ENCODE peak calls at places on chromosomes 11 and 22, in six cellular contexts. K is IMR-90, I is H9, B is mesenchymal stem cell, M is trophoblast cell, W is H1. S is an unnamed sample.
A peak's percentile ranks its signal among the peaks of the same experiment; 100 is the strongest.

GRCh38 chr11:130163346-130164220 is 4.0 kb downstream of the ST14 start:
- DNase-seq in M (no peak), I (no peak), W (no peak), B (no peak), K (no peak), S (no peak)

GRCh38 chr22:41479671-41480396 is 10.9 kb downstream of the ACO2 start:
- DNase-seq in K (peak; percentile 73), M (no peak), I (peak; percentile 47), B (peak; percentile 59), W (peak; percentile 61), S (peak; percentile 83)

GRCh38 chr11:17781221-17781620 is 46.6 kb downstream of the KCNC1 start:
- DNase-seq in W (no peak), B (no peak), M (peak; percentile 2), I (no peak), K (no peak), S (no peak)

GRCh38 chr11:3157381-3158130 is 7.6 kb downstream of the OSBPL5 start:
- DNase-seq in W (no peak), M (no peak), B (no peak), I (no peak), K (no peak), S (no peak)

GRCh38 chr22:44259366-44260215 is 53.2 kb downstream of the SHISAL1 start:
- DNase-seq in I (peak; percentile 19), W (peak; percentile 36), M (no peak), K (no peak), B (no peak), S (no peak)

GRCh38 chr22:24030186-24030702 is 19.1 kb downstream of the CABIN1 start:
- DNase-seq in M (no peak), K (no peak), B (no peak), W (no peak), I (no peak), S (no peak)

GRCh38 chr11:68683952-68684384 is 376 bp upstream of the GAL start:
- DNase-seq in K (no peak), I (no peak), M (no peak), W (no peak), B (no peak), S (no peak)

GRCh38 chr22:29738118-29738815 is 18.5 kb downstream of the CABP7 start:
- DNase-seq in B (no peak), W (no peak), K (no peak), I (no peak), M (no peak), S (no peak)

GRCh38 chr11:1515082-1516060 is 28.8 kb upstream of the MOB2 start:
- DNase-seq in I (peak; percentile 89), W (peak; percentile 99), B (peak; percentile 62), M (peak; percentile 73), K (peak; percentile 47), S (peak; percentile 72)

GRCh38 chr11:118401880-118402590 is 629 bp downstream of the ATP5MG start:
- DNase-seq in W (peak; percentile 44), I (no peak), K (peak; percentile 92), B (peak; percentile 89), M (peak; percentile 98), S (peak; percentile 17)

GRCh38 chr11:35337136-35337918 is 82.0 kb downstream of the SLC1A2 start:
- DNase-seq in W (no peak), B (peak; percentile 98), M (peak; percentile 96), K (peak; percentile 99), I (no peak), S (no peak)

GRCh38 chr11:131824766-131825165 is 454.4 kb downstream of the NTM start:
- DNase-seq in M (no peak), W (no peak), B (peak; percentile 27), K (peak; percentile 2), I (no peak), S (no peak)

GRCh38 chr11:15396778-15397177 is 282.1 kb downstream of the INSC start:
- DNase-seq in B (no peak), W (no peak), I (no peak), K (no peak), M (no peak), S (no peak)

GRCh38 chr11:19660076-19660475 is 52.6 kb upstream of the NAV2 start:
- DNase-seq in K (peak; percentile 85), W (no peak), M (peak; percentile 72), I (no peak), B (peak; percentile 70), S (no peak)

GRCh38 chr11:64723117-64723906 is at the start of gene NRXN2:
- DNase-seq in W (peak; percentile 97), M (peak; percentile 83), I (peak; percentile 89), B (peak; percentile 80), K (peak; percentile 70), S (peak; percentile 87)

GRCh38 chr11:75689861-75690641 is 21.2 kb upstream of the MAP6 start:
- DNase-seq in I (no peak), B (no peak), M (peak; percentile 23), K (no peak), W (no peak), S (no peak)

GRCh38 chr11:117572671-117573070 is 224.3 kb downstream of the DSCAML1 start:
- DNase-seq in B (no peak), K (no peak), M (no peak), I (no peak), W (no peak), S (no peak)

GRCh38 chr11:60710482-60710881 is 11.1 kb downstream of the MS4A8 start:
- DNase-seq in B (no peak), I (peak; percentile 62), M (peak; percentile 46), W (peak; percentile 45), K (no peak), S (no peak)

GRCh38 chr11:34606326-34607120 is 14.4 kb upstream of the EHF start:
- DNase-seq in M (no peak), K (no peak), B (no peak), I (no peak), W (no peak), S (no peak)

GRCh38 chr22:45844949-45845613 is 131.9 kb downstream of the WNT7B start:
- DNase-seq in B (no peak), W (no peak), M (no peak), K (no peak), I (no peak), S (peak; percentile 45)

GRCh38 chr11:72127923-72128322 is 7.6 kb upstream of the FOLR3 start:
- DNase-seq in W (no peak), K (no peak), M (no peak), B (no peak), I (no peak), S (no peak)

GRCh38 chr22:36258750-36259619 is 6.1 kb downstream of the APOL1 start:
- DNase-seq in M (no peak), B (peak; percentile 61), K (peak; percentile 64), I (peak; percentile 76), W (peak; percentile 56), S (peak; percentile 74)

GRCh38 chr22:38397189-38398097 is 57.6 kb downstream of the KCNJ4 start:
- DNase-seq in B (peak; percentile 37), K (no peak), M (peak; percentile 23), W (peak; percentile 85), I (peak; percentile 90), S (peak; percentile 51)

GRCh38 chr22:35288116-35288515 is 11.6 kb upstream of the TOM1 start:
- DNase-seq in B (no peak), W (no peak), I (no peak), K (no peak), M (no peak), S (no peak)

GRCh38 chr11:119873761-119874421 is 144.9 kb upstream of the NECTIN1 start:
- DNase-seq in I (no peak), B (no peak), K (no peak), M (no peak), W (no peak), S (no peak)

GRCh38 chr11:40597546-40598113 is 861.8 kb downstream of the LRRC4C start:
- DNase-seq in K (no peak), I (no peak), W (no peak), B (no peak), M (no peak), S (no peak)

GRCh38 chr11:71103266-71103665 is 149.1 kb downstream of the SHANK2 start:
- DNase-seq in K (no peak), I (no peak), M (no peak), B (no peak), W (no peak), S (no peak)
- H3K14ac ChIP-seq in K (no peak overlapping the region), I (no peak overlapping the region), M (no peak overlapping the region), B (no peak overlapping the region), W (no peak overlapping the region), S (no peak overlapping the region)

GRCh38 chr22:47739616-47740015 is 977.2 kb downstream of the TBC1D22A start:
- DNase-seq in W (no peak), I (no peak), K (no peak), B (no peak), M (no peak), S (no peak)
- H3K18ac ChIP-seq in W (no peak overlapping the region), I (no peak overlapping the region), K (no peak overlapping the region), B (no peak overlapping the region), M (no peak overlapping the region), S (no peak overlapping the region)

GRCh38 chr22:42947211-42947990 is 67.5 kb downstream of the PACSIN2 start:
- DNase-seq in W (no peak), K (peak; percentile 41), B (peak; percentile 67), M (no peak), I (peak; percentile 41), S (peak; percentile 43)
- H3K27ac ChIP-seq in W (no peak overlapping the region), K (no peak overlapping the region), B (no peak overlapping the region), M (peak overlapping the region; percentile 48), I (no peak overlapping the region), S (peak overlapping the region; percentile 83)

DNA sequence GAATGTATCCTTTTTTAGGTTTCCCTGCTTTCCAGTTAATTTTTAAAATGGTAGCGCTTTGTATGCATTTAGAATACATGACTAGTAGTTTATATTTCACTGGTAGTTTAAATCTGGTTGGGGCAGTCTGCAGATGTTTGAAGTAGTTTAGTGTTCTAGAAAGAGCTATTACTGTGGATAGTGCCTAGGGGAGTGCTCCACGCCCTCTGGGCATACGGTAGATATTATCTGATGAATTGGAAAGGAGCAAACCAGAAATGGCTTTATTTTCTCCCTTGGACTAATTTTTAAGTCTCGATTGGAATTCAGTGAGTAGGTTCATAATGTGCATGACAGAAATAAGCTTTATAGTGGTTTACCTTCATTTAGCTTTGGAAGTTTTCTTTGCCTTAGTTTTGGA is 86.4 kb upstream of the BIRC3 start:
- DNase-seq in M (peak; percentile 91), W (no peak), I (no peak), K (no peak), B (no peak), S (no peak)
- H3K14ac ChIP-seq in M (no peak overlapping the region), W (no peak overlapping the region), I (no peak overlapping the region), K (no peak overlapping the region), B (no peak overlapping the region), S (no peak overlapping the region)